ENCODE peak calls at places on chromosomes 12 and 14, in nine cellular contexts. One of them, this sample, is unnamed.

GRCh38 chr12:132503611-132504204 is 13.8 kb downstream of the FBRSL1 start:
- DNase-seq in T-helper 9 cell: no peak
- DNase-seq in posterior vena cava: no peak
- DNase-seq in progenitor cell of endocrine pancreas: no peak
- DNase-seq in NCI-H1105: no peak
- DNase-seq in T follicular helper cell: no peak
- DNase-seq in dorsolateral prefrontal cortex: no peak
- DNase-seq in A172: no peak
- DNase-seq in GM03348: peak; percentile 65
- DNase-seq in this sample: no peak

GRCh38 chr14:32059702-32060101 is 17.4 kb upstream of the ARHGAP5 start:
- DNase-seq in T-helper 9 cell: no peak
- DNase-seq in posterior vena cava: no peak
- DNase-seq in GM03348: no peak
- DNase-seq in progenitor cell of endocrine pancreas: no peak
- DNase-seq in NCI-H1105: no peak
- DNase-seq in T follicular helper cell: no peak
- DNase-seq in A172: no peak
- DNase-seq in dorsolateral prefrontal cortex: no peak
- DNase-seq in this sample: no peak

GRCh38 chr12:52401926-52402325 is 4.2 kb downstream of the KRT82 start:
- DNase-seq in GM03348: no peak
- DNase-seq in T-helper 9 cell: no peak
- DNase-seq in posterior vena cava: no peak
- DNase-seq in dorsolateral prefrontal cortex: no peak
- DNase-seq in T follicular helper cell: no peak
- DNase-seq in NCI-H1105: no peak
- DNase-seq in A172: no peak
- DNase-seq in progenitor cell of endocrine pancreas: no peak
- DNase-seq in this sample: no peak

GRCh38 chr12:105741786-105742566 is 396.8 kb downstream of the NUAK1 start:
- DNase-seq in NCI-H1105: no peak
- DNase-seq in A172: peak; percentile 11
- DNase-seq in T-helper 9 cell: no peak
- DNase-seq in posterior vena cava: no peak
- DNase-seq in GM03348: peak; percentile 71
- DNase-seq in progenitor cell of endocrine pancreas: no peak
- DNase-seq in T follicular helper cell: no peak
- DNase-seq in dorsolateral prefrontal cortex: peak; percentile 47
- DNase-seq in this sample: no peak

GRCh38 chr12:42798811-42799438 is 209.4 kb upstream of the PRICKLE1 start:
- DNase-seq in dorsolateral prefrontal cortex: no peak
- DNase-seq in GM03348: peak; percentile 15
- DNase-seq in A172: peak; percentile 27
- DNase-seq in posterior vena cava: no peak
- DNase-seq in progenitor cell of endocrine pancreas: no peak
- DNase-seq in NCI-H1105: no peak
- DNase-seq in T follicular helper cell: no peak
- DNase-seq in T-helper 9 cell: no peak
- DNase-seq in this sample: no peak

GRCh38 chr12:78209851-78210493 is 379.3 kb downstream of the NAV3 start:
- DNase-seq in posterior vena cava: no peak
- DNase-seq in dorsolateral prefrontal cortex: peak; percentile 8
- DNase-seq in NCI-H1105: peak; percentile 72
- DNase-seq in A172: no peak
- DNase-seq in progenitor cell of endocrine pancreas: no peak
- DNase-seq in GM03348: peak; percentile 35
- DNase-seq in T follicular helper cell: no peak
- DNase-seq in T-helper 9 cell: no peak
- DNase-seq in this sample: no peak

GRCh38 chr12:12720052-12720451 is 2.9 kb downstream of the CDKN1B start:
- DNase-seq in T-helper 9 cell: no peak
- DNase-seq in GM03348: no peak
- DNase-seq in A172: no peak
- DNase-seq in NCI-H1105: no peak
- DNase-seq in T follicular helper cell: no peak
- DNase-seq in dorsolateral prefrontal cortex: no peak
- DNase-seq in posterior vena cava: no peak
- DNase-seq in progenitor cell of endocrine pancreas: no peak
- DNase-seq in this sample: no peak

GRCh38 chr12:96131230-96131788 is 62.9 kb upstream of the ELK3 start:
- DNase-seq in GM03348: no peak
- DNase-seq in NCI-H1105: no peak
- DNase-seq in dorsolateral prefrontal cortex: no peak
- DNase-seq in T follicular helper cell: no peak
- DNase-seq in A172: no peak
- DNase-seq in T-helper 9 cell: no peak
- DNase-seq in posterior vena cava: no peak
- DNase-seq in progenitor cell of endocrine pancreas: no peak
- DNase-seq in this sample: no peak

GRCh38 chr14:22887990-22888378 is 5.0 kb downstream of the REM2 start:
- DNase-seq in T follicular helper cell: no peak
- DNase-seq in A172: no peak
- DNase-seq in T-helper 9 cell: no peak
- DNase-seq in GM03348: no peak
- DNase-seq in posterior vena cava: no peak
- DNase-seq in dorsolateral prefrontal cortex: no peak
- DNase-seq in NCI-H1105: no peak
- DNase-seq in progenitor cell of endocrine pancreas: no peak
- DNase-seq in this sample: no peak

GRCh38 chr12:57127101-57127709 is 1.1 kb upstream of the LRP1 start:
- DNase-seq in NCI-H1105: peak; percentile 13
- DNase-seq in posterior vena cava: peak; percentile 91
- DNase-seq in progenitor cell of endocrine pancreas: peak; percentile 69
- DNase-seq in GM03348: peak; percentile 47
- DNase-seq in T follicular helper cell: peak; percentile 12
- DNase-seq in A172: peak; percentile 57
- DNase-seq in T-helper 9 cell: peak; percentile 31
- DNase-seq in dorsolateral prefrontal cortex: peak; percentile 54
- DNase-seq in this sample: peak; percentile 25

This sample was measured in CD4-positive, alpha-beta T cell.